ENCODE peak calls at places on chromosomes 12 and 14, in eight cellular contexts. One of them, this sample, is unnamed.

GRCh38 chr12:39369756-39370155 is 73.2 kb downstream of the KIF21A start:
- DNase-seq in omental fat pad: no peak
- DNase-seq in Caki2: no peak
- DNase-seq in AG08396: no peak
- DNase-seq in KBM-7: no peak
- DNase-seq in LHCN-M2: no peak
- DNase-seq in body of pancreas: no peak
- DNase-seq in GM04504: no peak
- DNase-seq in this sample: no peak

GRCh38 chr12:54378791-54379400 is 5.6 kb downstream of the ZNF385A start:
- DNase-seq in Caki2: peak
- DNase-seq in body of pancreas: peak
- DNase-seq in KBM-7: no peak
- DNase-seq in LHCN-M2: no peak
- DNase-seq in GM04504: no peak
- DNase-seq in omental fat pad: no peak
- DNase-seq in AG08396: peak
- DNase-seq in this sample: no peak

GRCh38 chr14:94164685-94165431 is 9.3 kb upstream of the PPP4R4 start:
- DNase-seq in omental fat pad: no peak
- DNase-seq in Caki2: no peak
- DNase-seq in LHCN-M2: peak
- DNase-seq in body of pancreas: no peak
- DNase-seq in KBM-7: no peak
- DNase-seq in AG08396: no peak
- DNase-seq in GM04504: no peak
- DNase-seq in this sample: peak

GRCh38 chr12:10362828-10363664 is 26.8 kb downstream of the KLRK1 start:
- DNase-seq in KBM-7: peak
- DNase-seq in LHCN-M2: peak
- DNase-seq in GM04504: no peak
- DNase-seq in body of pancreas: no peak
- DNase-seq in AG08396: no peak
- DNase-seq in Caki2: peak
- DNase-seq in omental fat pad: no peak
- DNase-seq in this sample: no peak

GRCh38 chr12:127562781-127563180 is 704.2 kb upstream of the TMEM132C start:
- DNase-seq in LHCN-M2: no peak
- DNase-seq in KBM-7: no peak
- DNase-seq in Caki2: no peak
- DNase-seq in omental fat pad: no peak
- DNase-seq in GM04504: no peak
- DNase-seq in AG08396: no peak
- DNase-seq in body of pancreas: no peak
- DNase-seq in this sample: no peak

GRCh38 chr12:118377891-118378470 is 1.6 kb downstream of the SUDS3 start:
- DNase-seq in body of pancreas: peak
- DNase-seq in GM04504: no peak
- DNase-seq in LHCN-M2: peak
- DNase-seq in omental fat pad: peak
- DNase-seq in AG08396: peak
- DNase-seq in KBM-7: peak
- DNase-seq in Caki2: peak
- DNase-seq in this sample: peak

GRCh38 chr14:96902004-96902403 is 104.8 kb downstream of the VRK1 start:
- DNase-seq in GM04504: no peak
- DNase-seq in body of pancreas: no peak
- DNase-seq in Caki2: no peak
- DNase-seq in LHCN-M2: no peak
- DNase-seq in KBM-7: no peak
- DNase-seq in AG08396: no peak
- DNase-seq in omental fat pad: no peak
- DNase-seq in this sample: no peak

GRCh38 chr12:106601031-106601430 is 18.2 kb downstream of the RFX4 start:
- DNase-seq in LHCN-M2: no peak
- DNase-seq in Caki2: no peak
- DNase-seq in body of pancreas: no peak
- DNase-seq in GM04504: no peak
- DNase-seq in KBM-7: no peak
- DNase-seq in omental fat pad: no peak
- DNase-seq in AG08396: no peak
- DNase-seq in this sample: no peak

GRCh38 chr12:3164454-3165310 is 87.5 kb downstream of the TSPAN9 start:
- DNase-seq in Caki2: no peak
- DNase-seq in GM04504: no peak
- DNase-seq in KBM-7: no peak
- DNase-seq in LHCN-M2: peak
- DNase-seq in AG08396: no peak
- DNase-seq in omental fat pad: no peak
- DNase-seq in body of pancreas: no peak
- DNase-seq in this sample: no peak

GRCh38 chr12:30813741-30814687 is 59.3 kb upstream of the CAPRIN2 start:
- DNase-seq in omental fat pad: no peak
- DNase-seq in Caki2: no peak
- DNase-seq in KBM-7: no peak
- DNase-seq in body of pancreas: no peak
- DNase-seq in LHCN-M2: no peak
- DNase-seq in GM04504: no peak
- DNase-seq in AG08396: no peak
- DNase-seq in this sample: no peak

GRCh38 chr12:130685850-130686249 is 30.2 kb downstream of the RIMBP2 start:
- DNase-seq in omental fat pad: no peak
- DNase-seq in GM04504: no peak
- DNase-seq in body of pancreas: no peak
- DNase-seq in Caki2: no peak
- DNase-seq in KBM-7: no peak
- DNase-seq in AG08396: no peak
- DNase-seq in LHCN-M2: no peak
- DNase-seq in this sample: no peak